ENCODE peak calls at places on chromosomes 3 and 15, in ten cellular contexts. B is stimulated activated CD8-positive, alpha-beta memory T cell treated with anti-CD3 and anti-CD28 coated beads, Interleukin-4, amount 100 ng/mL, for 24 hours; H is NCI-H1048; K is stomach; A is NCI-H2081; G is T-helper 9 cell; X is HTR-8/SVneo; R is epithelial cell of prostate; O is T-helper 2 cell; I is NCI-H187 treated with DMSO at 0.1 percent for 48 hours. F is an unnamed sample.

GRCh38 chr3:29344986-29345385 is 64.1 kb downstream of the RBMS3 start:
- DNase-seq in B (no peak), H (no peak), K (no peak), A (no peak), G (no peak), X (no peak), R (no peak), O (no peak), I (no peak), F (no peak)

GRCh38 chr15:91622676-91623342 is 230.7 kb upstream of the SLCO3A1 start:
- DNase-seq in B (no peak), H (no peak), K (no peak), A (no peak), G (no peak), X (no peak), R (no peak), O (no peak), I (no peak), F (no peak)

GRCh38 chr3:8767181-8767666 is 2.2 kb downstream of the OXTR start:
- DNase-seq in B (no peak), H (no peak), K (no peak), A (no peak), G (no peak), X (no peak), R (no peak), O (no peak), I (no peak), F (no peak)

GRCh38 chr3:20958161-20958560 is 772.2 kb upstream of the SGO1 start:
- DNase-seq in B (no peak), H (no peak), K (no peak), A (no peak), G (no peak), X (no peak), R (no peak), O (no peak), I (no peak), F (no peak)

GRCh38 chr15:63191895-63192603 is 2.6 kb downstream of the RAB8B start:
- DNase-seq in B (no peak), H (no peak), K (no peak), A (no peak), G (peak; percentile 29), X (no peak), R (no peak), O (no peak), I (no peak), F (no peak)

GRCh38 chr3:197505796-197506553 is 49.8 kb downstream of the BDH1 start:
- DNase-seq in B (no peak), H (no peak), K (peak; percentile 62), A (no peak), G (no peak), X (no peak), R (no peak), O (no peak), I (no peak), F (no peak)

GRCh38 chr15:76346666-76347506 is 10.3 kb downstream of the ISL2 start:
- DNase-seq in B (no peak), H (no peak), K (no peak), A (no peak), G (no peak), X (peak; percentile 39), R (no peak), O (no peak), I (no peak), F (no peak)

GRCh38 chr3:66280304-66280703 is 59.5 kb downstream of the SLC25A26 start:
- DNase-seq in B (no peak), H (no peak), K (no peak), A (no peak), G (no peak), X (no peak), R (no peak), O (no peak), I (no peak), F (no peak)

GRCh38 chr3:142215111-142215510 is 10.3 kb downstream of the GK5 start:
- DNase-seq in B (no peak), H (no peak), K (no peak), A (no peak), G (no peak), X (no peak), R (no peak), O (no peak), I (no peak), F (no peak)

GRCh38 chr3:32454731-32455608 is 47.7 kb downstream of the CMTM6 start:
- DNase-seq in B (no peak), H (no peak), K (peak; percentile 10), A (no peak), G (no peak), X (no peak), R (no peak), O (no peak), I (no peak), F (no peak)

GRCh38 chr3:96931491-96931890 is 117.1 kb downstream of the EPHA6 start:
- DNase-seq in B (no peak), H (no peak), K (no peak), A (peak; percentile 6), G (no peak), X (no peak), R (no peak), O (no peak), I (no peak), F (no peak)

GRCh38 chr3:143170043-143170442 is 50.5 kb downstream of the CHST2 start:
- DNase-seq in B (no peak), H (no peak), K (no peak), A (no peak), G (no peak), X (no peak), R (no peak), O (no peak), I (no peak), F (no peak)

F was measured in testis.